ENCODE peak calls at places on chromosomes 1 and 21, in seven cellular contexts. Y is body of pancreas, M is prostate gland, G is heart left ventricle, O is transverse colon, F is esophagus squamous epithelium, Q is right lobe of liver. C is an unnamed sample.

GRCh38 chr1:100851726-100852125 is 42.9 kb downstream of the EXTL2 start:
- DNase-seq in Q (no peak), Y (no peak), G (no peak), M (no peak), F (no peak), O (no peak), C (no peak)

GRCh38 chr1:100921110-100921706 is 25.3 kb downstream of the SLC30A7 start:
- DNase-seq in F (no peak), Q (no peak), Y (no peak), M (peak), G (no peak), O (no peak), C (peak)

GRCh38 chr1:246583448-246584185 is 17.4 kb downstream of the CNST start:
- DNase-seq in O (peak), Q (no peak), F (no peak), M (no peak), G (no peak), Y (peak), C (no peak)

GRCh38 chr1:239805888-239806772 is 285.6 kb upstream of the FMN2 start:
- DNase-seq in M (no peak), Y (peak), G (no peak), Q (no peak), O (no peak), F (no peak), C (no peak)

GRCh38 chr21:43208561-43209332 is 39.9 kb downstream of the CRYAA start:
- DNase-seq in Q (peak), O (no peak), Y (no peak), F (no peak), M (peak), G (peak), C (no peak)

GRCh38 chr1:55197106-55197505 is 18.1 kb downstream of the USP24 start:
- DNase-seq in Q (no peak), M (no peak), F (no peak), G (no peak), O (no peak), Y (no peak), C (peak)

GRCh38 chr1:236313412-236313811 is 31.7 kb upstream of the ERO1B start:
- DNase-seq in Q (no peak), M (no peak), F (no peak), G (no peak), O (no peak), Y (no peak), C (no peak)

GRCh38 chr1:15797614-15798390 is 9.6 kb downstream of the UQCRHL start:
- DNase-seq in M (no peak), Y (peak), F (no peak), G (no peak), Q (no peak), O (no peak), C (no peak)

GRCh38 chr1:201406831-201407406 is 7.8 kb upstream of the LAD1 start:
- DNase-seq in G (no peak), Y (no peak), Q (no peak), F (no peak), M (no peak), O (peak), C (no peak)

GRCh38 chr1:238139713-238140112 is 249.0 kb upstream of the ZP4 start:
- DNase-seq in G (no peak), M (no peak), Y (no peak), O (no peak), F (no peak), Q (no peak), C (no peak)

GRCh38 chr21:33761104-33762036 is 119.1 kb downstream of the ITSN1 start:
- DNase-seq in Q (no peak), Y (no peak), M (no peak), O (no peak), G (peak), F (no peak), C (peak)

GRCh38 chr1:235953801-235954200 is 87.1 kb upstream of the LYST start:
- DNase-seq in F (no peak), M (no peak), Y (no peak), O (no peak), G (no peak), Q (no peak), C (no peak)

GRCh38 chr1:228765543-228765942 is 30.3 kb downstream of the RHOU start:
- DNase-seq in G (peak), M (no peak), Y (peak), F (no peak), Q (no peak), O (peak), C (no peak)

GRCh38 chr1:186828612-186829542 is at the start of gene PLA2G4A:
- DNase-seq in M (peak), O (peak), Q (peak), G (peak), F (no peak), Y (peak), C (peak)

GRCh38 chr1:61921435-61921834 is 179.2 kb downstream of the PATJ start:
- DNase-seq in Y (no peak), F (no peak), G (no peak), Q (no peak), O (no peak), M (no peak), C (no peak)

GRCh38 chr1:24939657-24940193 is 9.6 kb upstream of the RUNX3 start:
- DNase-seq in G (no peak), O (no peak), Q (no peak), F (no peak), Y (no peak), M (no peak), C (no peak)

GRCh38 chr1:67431156-67431765 is 1.1 kb upstream of the SERBP1 start:
- DNase-seq in F (no peak), G (no peak), Y (no peak), Q (no peak), O (no peak), M (no peak), C (no peak)

GRCh38 chr1:67429011-67429527 is 1.1 kb downstream of the SERBP1 start:
- DNase-seq in Y (no peak), F (no peak), O (no peak), M (peak), G (no peak), Q (no peak), C (peak)

GRCh38 chr1:67431869-67432578 is 1.8 kb upstream of the SERBP1 start:
- DNase-seq in F (no peak), O (no peak), G (no peak), Q (no peak), M (no peak), Y (no peak), C (no peak)

GRCh38 chr1:67429528-67430357 is 459 bp downstream of the SERBP1 start:
- DNase-seq in O (peak), G (peak), Q (peak), Y (peak), M (peak), F (no peak), C (peak)

DNA sequence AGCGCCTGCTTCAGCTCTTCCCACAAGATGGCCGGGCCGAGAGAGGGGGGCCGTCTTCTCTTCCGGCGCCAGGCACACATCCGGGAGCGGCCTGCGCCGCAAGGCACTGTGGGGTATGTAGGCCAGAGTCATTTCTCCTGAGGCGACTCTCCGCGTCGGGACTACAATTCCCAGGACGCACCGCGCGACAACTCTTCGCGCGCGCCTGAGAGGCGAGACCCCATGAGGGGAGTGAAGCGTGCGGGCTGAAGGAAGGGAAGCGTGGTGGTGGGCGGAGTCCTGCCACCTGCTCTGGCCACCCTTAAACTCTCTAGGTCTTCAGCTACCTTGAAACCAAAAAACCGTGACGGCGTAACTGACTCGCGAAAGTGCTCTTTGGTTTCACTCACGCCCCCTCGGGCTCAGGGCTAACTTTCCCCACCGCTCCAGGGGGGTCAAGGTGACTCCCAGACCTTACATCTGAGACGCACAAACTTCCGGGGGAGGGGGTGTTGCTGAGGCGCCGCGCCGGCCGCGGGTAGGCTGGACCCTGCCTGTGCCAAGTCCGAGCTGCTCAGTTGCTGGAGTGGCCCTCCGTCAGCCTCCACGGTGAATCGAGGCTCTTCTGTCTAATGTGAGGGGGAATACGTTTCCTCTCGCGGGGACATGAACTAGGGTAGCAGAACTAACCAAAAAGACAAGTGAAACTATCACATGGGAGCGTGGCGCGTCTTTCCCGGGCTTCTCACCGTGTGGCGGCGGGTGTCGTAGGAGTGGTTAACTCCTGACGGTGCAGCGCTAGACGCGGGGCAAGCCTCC is at the start of gene SERBP1:
- DNase-seq in M (peak), Q (peak), G (peak), O (peak), F (peak), Y (peak), C (peak)
- TF ChIP-seq POLR2A in M (peak), Q (peak), G (no peak), O (peak), F (peak), Y (peak), C (peak)

GRCh38 chr1:32336963-32337675 is 1.1 kb upstream of the MARCKSL1 start:
- DNase-seq in Q (peak), Y (no peak), M (no peak), O (peak), G (peak), F (no peak), C (no peak)

GRCh38 chr1:32337855-32338636 is 2.0 kb upstream of the MARCKSL1 start:
- DNase-seq in O (peak), F (no peak), Y (peak), G (peak), Q (no peak), M (no peak), C (no peak)

GRCh38 chr1:32335619-32335950 is 448 bp downstream of the MARCKSL1 start:
- DNase-seq in Q (no peak), M (no peak), O (no peak), F (no peak), G (no peak), Y (no peak), C (peak)

GRCh38 chr1:32334864-32335618 is 992 bp downstream of the MARCKSL1 start:
- DNase-seq in M (no peak), F (no peak), O (peak), Q (peak), G (peak), Y (peak), C (peak)

GRCh38 chr1:32335951-32336867 is at the start of gene MARCKSL1:
- DNase-seq in Y (peak), O (peak), F (no peak), M (peak), G (peak), Q (peak), C (peak)
- TF ChIP-seq POLR2A in Y (peak), O (peak), F (peak), M (peak), G (no peak), Q (peak), C (peak)

DNA sequence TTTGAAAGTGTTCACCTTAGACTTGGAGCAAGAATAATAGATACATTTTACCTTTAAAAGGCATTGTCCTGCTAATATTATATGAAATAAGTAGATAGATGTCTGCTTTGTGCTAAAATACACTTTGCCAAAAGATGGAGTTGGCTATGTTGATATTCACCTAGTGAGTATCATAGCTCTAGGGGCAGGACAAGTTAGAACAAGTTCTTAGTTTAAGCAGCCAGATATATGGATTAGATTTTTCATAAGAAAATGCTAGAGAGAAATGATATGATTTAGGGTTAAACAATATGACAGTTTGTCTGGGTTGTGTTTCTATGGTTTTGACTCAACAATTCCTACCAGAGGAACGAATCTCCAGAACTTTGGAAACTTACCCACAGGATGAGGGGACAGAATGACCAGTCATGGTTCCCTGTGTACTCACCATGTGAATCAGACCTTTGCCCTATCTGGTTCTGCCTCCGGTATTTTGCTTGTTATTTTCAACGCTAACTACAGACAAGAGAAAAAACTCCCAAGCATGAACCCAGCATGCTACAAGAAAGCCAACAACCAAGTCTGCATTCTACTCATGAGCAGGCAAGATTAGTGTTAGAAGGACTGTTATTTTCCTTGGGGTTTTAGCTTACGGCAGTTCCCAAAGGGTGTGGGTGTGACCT is 1.7 kb downstream of the F5 start:
- DNase-seq in G (no peak), O (no peak), F (no peak), Q (no peak), Y (no peak), M (no peak), C (no peak)
- TF ChIP-seq POLR2A in G (no peak), O (no peak), F (no peak), Q (peak), Y (no peak), M (no peak), C (no peak)

GRCh38 chr21:14244911-14245310 is 29.0 kb downstream of the RBM11 start:
- DNase-seq in Q (no peak), F (no peak), M (no peak), Y (no peak), G (no peak), O (no peak), C (no peak)

GRCh38 chr21:14243877-14244276 is 27.9 kb downstream of the RBM11 start:
- DNase-seq in G (no peak), F (no peak), Q (no peak), M (no peak), O (no peak), Y (no peak), C (no peak)

GRCh38 chr21:14241322-14241721 is 25.4 kb downstream of the RBM11 start:
- DNase-seq in O (no peak), M (no peak), Y (no peak), F (no peak), G (no peak), Q (no peak), C (no peak)

DNA sequence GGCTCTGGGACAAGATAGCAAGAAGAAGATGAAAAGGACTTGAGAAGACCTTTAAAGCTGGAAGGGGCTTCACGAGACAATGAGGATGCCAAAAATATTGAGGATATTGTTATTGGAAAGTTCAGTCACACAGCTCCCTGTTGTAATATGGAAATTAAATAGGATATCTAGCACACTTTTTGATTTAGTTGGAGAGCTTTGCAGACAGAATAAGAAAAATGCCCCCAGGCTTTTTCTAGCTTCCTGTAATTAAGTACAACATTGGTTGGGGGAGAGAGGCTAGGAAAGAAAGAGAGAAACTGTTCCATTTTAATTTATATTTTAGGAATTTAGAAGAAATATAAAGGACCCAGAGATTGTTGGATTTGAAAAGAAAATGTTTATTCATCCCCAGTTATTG is 27.5 kb downstream of the RBM11 start:
- DNase-seq in Q (no peak), O (no peak), Y (no peak), F (no peak), M (no peak), G (no peak), C (no peak)
- TF ChIP-seq POLR2A in Q (no peak), O (no peak), Y (no peak), F (no peak), M (no peak), G (no peak), C (no peak)

GRCh38 chr1:27572019-27572678 is 31.8 kb downstream of the AHDC1 start:
- DNase-seq in M (no peak), O (no peak), Q (no peak), G (no peak), Y (no peak), F (no peak), C (no peak)

GRCh38 chr1:27572679-27573426 is 31.1 kb downstream of the AHDC1 start:
- DNase-seq in G (peak), F (no peak), M (no peak), Y (no peak), O (no peak), Q (no peak), C (no peak)

GRCh38 chr1:27570823-27571222 is 33.1 kb downstream of the AHDC1 start:
- DNase-seq in F (no peak), Q (no peak), M (no peak), Y (no peak), O (no peak), G (no peak), C (no peak)

GRCh38 chr1:27570383-27570755 is 33.6 kb downstream of the AHDC1 start:
- DNase-seq in G (no peak), F (no peak), O (no peak), Q (no peak), Y (no peak), M (no peak), C (no peak)

DNA sequence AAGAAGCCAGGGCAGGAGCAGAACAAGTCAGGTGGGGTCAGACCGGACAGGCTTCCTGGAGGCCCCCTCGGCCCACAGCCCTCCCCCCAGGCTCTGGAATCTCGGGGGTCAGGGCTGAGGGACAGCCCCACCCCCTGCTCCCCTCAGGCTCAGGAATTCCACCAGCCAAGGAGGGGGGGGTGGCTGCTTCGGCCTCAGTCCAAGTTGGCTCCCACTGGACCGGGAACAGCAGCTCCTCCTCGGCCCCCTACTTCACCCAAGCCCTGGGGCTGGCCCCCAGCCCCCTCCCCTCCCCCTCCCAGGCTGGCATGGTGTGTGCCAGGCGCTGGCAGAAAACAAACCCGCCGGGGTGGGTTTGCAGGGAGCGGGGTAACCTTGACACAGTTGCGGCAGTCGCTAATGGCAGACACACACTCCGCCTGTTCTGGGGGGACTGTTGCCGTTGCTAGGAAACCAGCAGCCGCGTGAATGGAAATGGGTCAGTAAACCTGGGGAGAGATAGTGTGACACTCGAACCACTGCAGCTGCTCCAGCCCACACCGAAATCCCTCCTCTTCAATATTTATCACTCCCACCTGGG is 32.4 kb downstream of the AHDC1 start:
- DNase-seq in Q (no peak), G (peak), O (no peak), M (no peak), F (no peak), Y (peak), C (no peak)
- TF ChIP-seq POLR2A in Q (no peak), G (no peak), O (no peak), M (no peak), F (no peak), Y (no peak), C (no peak)

GRCh38 chr1:64901663-64902062 is 64.7 kb downstream of the JAK1 start:
- DNase-seq in Y (no peak), G (no peak), O (no peak), Q (no peak), M (no peak), F (no peak), C (no peak)

GRCh38 chr1:64900916-64901315 is 65.4 kb downstream of the JAK1 start:
- DNase-seq in Y (no peak), O (no peak), M (no peak), F (no peak), Q (no peak), G (no peak), C (no peak)

GRCh38 chr1:64908567-64908966 is 57.8 kb downstream of the JAK1 start:
- DNase-seq in F (no peak), O (no peak), M (no peak), Y (no peak), Q (no peak), G (no peak), C (no peak)

GRCh38 chr1:64906447-64906846 is 59.9 kb downstream of the JAK1 start:
- DNase-seq in O (no peak), M (no peak), F (no peak), G (no peak), Q (no peak), Y (no peak), C (no peak)

DNA sequence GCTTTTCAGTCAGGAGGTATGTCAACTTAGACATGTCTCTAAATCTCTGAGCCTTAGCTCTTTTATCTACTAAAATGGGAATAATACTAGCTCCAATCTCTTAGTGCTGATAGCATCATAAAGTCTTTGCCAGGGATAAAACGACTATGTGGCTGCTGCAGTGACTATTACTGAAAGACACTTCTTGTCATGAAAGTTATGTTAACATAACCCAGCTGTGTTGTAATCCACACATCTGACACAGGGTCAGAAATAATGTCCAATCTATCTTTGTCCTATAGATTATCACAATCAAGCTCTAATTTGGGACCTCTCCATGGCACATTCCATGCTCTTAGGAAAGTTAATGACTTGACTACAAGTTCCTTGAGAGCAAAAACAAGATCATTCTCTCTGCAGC is 62.8 kb downstream of the JAK1 start:
- DNase-seq in M (no peak), G (no peak), O (no peak), Y (no peak), F (no peak), Q (no peak), C (no peak)
- TF ChIP-seq POLR2A in M (no peak), G (no peak), O (no peak), Y (no peak), F (no peak), Q (no peak), C (no peak)

GRCh38 chr1:30226648-30227047 is 496.7 kb downstream of the MATN1 start:
- DNase-seq in G (no peak), O (no peak), F (no peak), M (no peak), Q (no peak), Y (no peak), C (peak)

GRCh38 chr1:30229557-30229956 is 493.8 kb downstream of the MATN1 start:
- DNase-seq in O (no peak), G (no peak), F (no peak), Y (no peak), M (no peak), Q (no peak), C (no peak)

GRCh38 chr1:30229960-30230359 is 493.4 kb downstream of the MATN1 start:
- DNase-seq in O (no peak), F (no peak), G (no peak), M (no peak), Y (no peak), Q (no peak), C (no peak)

GRCh38 chr1:30225336-30225735 is 498.0 kb downstream of the MATN1 start:
- DNase-seq in G (no peak), M (no peak), Y (no peak), O (no peak), F (no peak), Q (no peak), C (no peak)
- TF ChIP-seq POLR2A in G (no peak), M (no peak), Y (no peak), O (no peak), F (no peak), Q (no peak), C (no peak)

C was measured in erythroblast.